ENCODE peak calls at places on chromosome 21, in eight cellular contexts. B, J, C, H, G, M, L and V are unnamed samples. For H3K9me3, the result is how much of the 10 kb centered on the place peaks cover.

GRCh38 chr21:15222711-15223110 is 157.9 kb upstream of the NRIP1 start:
- DNase-seq in B (no peak), J (no peak), C (no peak), H (no peak), G (no peak), M (no peak), L (no peak), V (no peak)

GRCh38 chr21:36059823-36060158 is 535 bp downstream of the SETD4 start:
- DNase-seq in B (no peak), J (peak), C (peak), H (no peak), G (peak), M (peak), L (peak), V (no peak)

GRCh38 chr21:26405735-26406361 is 167.2 kb downstream of the CYYR1 start:
- DNase-seq in B (no peak), J (no peak), C (no peak), H (peak), G (no peak), M (no peak), L (no peak), V (no peak)

GRCh38 chr21:42654913-42655796 is 1.7 kb downstream of the PDE9A start:
- DNase-seq in B (no peak), J (no peak), C (no peak), H (no peak), G (no peak), M (no peak), L (peak), V (no peak)

GRCh38 chr21:38282921-38283320 is 26.1 kb downstream of the KCNJ15 start:
- DNase-seq in B (no peak), J (no peak), C (no peak), H (peak), G (no peak), M (no peak), L (no peak), V (no peak)

GRCh38 chr21:39381009-39381408 is 32.1 kb upstream of the HMGN1 start:
- DNase-seq in B (no peak), J (peak), C (no peak), H (no peak), G (no peak), M (no peak), L (no peak), V (no peak)

GRCh38 chr21:32597205-32597604 is 11.9 kb upstream of the TCP10L start:
- DNase-seq in B (no peak), J (no peak), C (no peak), H (peak), G (no peak), M (no peak), L (no peak), V (no peak)

GRCh38 chr21:16124397-16125130 is 394.8 kb downstream of the USP25 start:
- DNase-seq in B (peak), J (no peak), C (no peak), H (peak), G (no peak), M (no peak), L (no peak), V (no peak)

GRCh38 chr21:19507682-19508260 is 1104.2 kb upstream of the TMPRSS15 start:
- DNase-seq in B (no peak), J (no peak), C (no peak), H (no peak), G (no peak), M (no peak), L (no peak), V (no peak)

GRCh38 chr21:42513985-42514882 is 582 bp downstream of the SLC37A1 start:
- DNase-seq in B (no peak), J (peak), C (peak), H (no peak), G (no peak), M (peak), L (peak), V (no peak)

GRCh38 chr21:34526618-34527290 is 14.7 kb upstream of the KCNE1 start:
- DNase-seq in B (peak), J (peak), C (no peak), H (peak), G (no peak), M (peak), L (peak), V (peak)

GRCh38 chr21:36860736-36861594 is 105.5 kb downstream of the HLCS start:
- DNase-seq in B (no peak), J (no peak), C (no peak), H (peak), G (no peak), M (no peak), L (no peak), V (no peak)

GRCh38 chr21:24093032-24093431 is 1514.2 kb downstream of the MRPL39 start:
- DNase-seq in B (no peak), J (no peak), C (no peak), H (no peak), G (no peak), M (no peak), L (no peak), V (no peak)

GRCh38 chr21:37636152-37636860 is 269.7 kb downstream of the DYRK1A start:
- DNase-seq in B (no peak), J (no peak), C (no peak), H (peak), G (no peak), M (no peak), L (no peak), V (peak)

GRCh38 chr21:38386967-38387366 is 111.3 kb downstream of the ERG start:
- DNase-seq in B (no peak), J (no peak), C (no peak), H (no peak), G (no peak), M (no peak), L (no peak), V (peak)

GRCh38 chr21:36835383-36835795 is 131.1 kb downstream of the HLCS start:
- DNase-seq in B (no peak), J (no peak), C (no peak), H (no peak), G (no peak), M (no peak), L (peak), V (no peak)

GRCh38 chr21:43775795-43776430 is at the start of gene CSTB:
- DNase-seq in B (peak), J (peak), C (peak), H (peak), G (no peak), M (peak), L (peak), V (peak)
- TF ChIP-seq POLR2A in B (peak), J (no peak), C (peak), H (peak), G (peak), M (peak), L (peak), V (peak)

DNA sequence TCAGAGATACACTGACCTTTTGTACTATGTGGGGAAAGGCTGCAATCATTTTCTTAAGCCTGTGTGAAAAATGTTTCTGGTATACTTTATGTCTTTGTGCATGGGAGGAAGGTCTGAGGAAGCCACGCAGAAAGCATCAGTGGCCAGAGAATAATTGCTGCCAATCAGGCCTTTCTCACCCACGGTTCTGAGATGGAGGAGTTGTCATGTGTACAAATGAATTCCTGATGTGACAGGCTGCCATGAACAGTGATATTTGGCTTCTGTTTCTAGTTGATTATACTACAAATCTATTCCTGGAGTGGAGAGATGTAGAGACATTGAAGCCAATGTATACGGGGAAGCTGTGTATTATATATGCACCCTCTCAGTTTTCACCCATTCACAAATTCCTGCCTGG is 142.6 kb downstream of the GRIK1 start:
- DNase-seq in B (no peak), J (no peak), C (no peak), H (no peak), G (no peak), M (no peak), L (no peak), V (no peak)
- H3K27ac ChIP-seq in B (no peak), J (no peak), C (no peak), H (no peak), G (no peak), M (no peak), L (no peak), V (no peak)

DNA sequence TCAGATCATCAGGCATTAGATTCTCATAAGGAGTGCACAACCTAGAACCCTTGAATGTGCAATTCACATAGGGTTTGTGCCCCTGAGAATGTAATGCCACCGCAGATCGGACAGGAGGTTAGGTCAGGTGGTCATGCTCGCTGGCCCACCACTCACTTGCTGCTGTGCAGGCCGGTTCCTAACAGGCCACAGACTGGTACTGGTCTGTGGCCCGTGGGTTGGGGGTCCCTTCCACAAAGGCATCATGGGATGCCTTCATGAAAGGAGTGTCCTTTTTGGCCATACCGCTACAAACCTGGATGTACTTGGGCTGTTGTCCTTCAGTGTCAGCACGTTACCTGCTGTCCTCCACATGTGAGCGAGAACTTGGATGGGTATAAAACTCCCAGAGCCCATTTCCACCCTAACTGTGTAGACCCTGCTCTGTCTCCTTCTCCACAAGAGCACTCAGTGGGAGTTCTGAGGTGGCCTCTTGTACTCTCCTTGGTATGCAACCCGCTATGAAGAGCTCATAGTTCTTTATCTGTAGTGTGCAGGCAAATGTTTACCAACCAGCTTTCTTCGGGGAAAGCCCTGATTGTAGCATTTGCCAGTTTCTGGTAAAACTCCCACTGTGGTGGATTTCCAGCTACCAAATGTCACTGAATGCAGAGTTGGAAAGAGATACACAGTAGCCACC is 41.7 kb upstream of the SLC19A1 start:
- DNase-seq in B (no peak), J (no peak), C (no peak), H (no peak), G (no peak), M (no peak), L (peak), V (no peak)
- H3K9me3 ChIP-seq in B (under half), J (under half), C (under half), H (under half), G (under half), M (under half), L (under half), V (under half)

DNA sequence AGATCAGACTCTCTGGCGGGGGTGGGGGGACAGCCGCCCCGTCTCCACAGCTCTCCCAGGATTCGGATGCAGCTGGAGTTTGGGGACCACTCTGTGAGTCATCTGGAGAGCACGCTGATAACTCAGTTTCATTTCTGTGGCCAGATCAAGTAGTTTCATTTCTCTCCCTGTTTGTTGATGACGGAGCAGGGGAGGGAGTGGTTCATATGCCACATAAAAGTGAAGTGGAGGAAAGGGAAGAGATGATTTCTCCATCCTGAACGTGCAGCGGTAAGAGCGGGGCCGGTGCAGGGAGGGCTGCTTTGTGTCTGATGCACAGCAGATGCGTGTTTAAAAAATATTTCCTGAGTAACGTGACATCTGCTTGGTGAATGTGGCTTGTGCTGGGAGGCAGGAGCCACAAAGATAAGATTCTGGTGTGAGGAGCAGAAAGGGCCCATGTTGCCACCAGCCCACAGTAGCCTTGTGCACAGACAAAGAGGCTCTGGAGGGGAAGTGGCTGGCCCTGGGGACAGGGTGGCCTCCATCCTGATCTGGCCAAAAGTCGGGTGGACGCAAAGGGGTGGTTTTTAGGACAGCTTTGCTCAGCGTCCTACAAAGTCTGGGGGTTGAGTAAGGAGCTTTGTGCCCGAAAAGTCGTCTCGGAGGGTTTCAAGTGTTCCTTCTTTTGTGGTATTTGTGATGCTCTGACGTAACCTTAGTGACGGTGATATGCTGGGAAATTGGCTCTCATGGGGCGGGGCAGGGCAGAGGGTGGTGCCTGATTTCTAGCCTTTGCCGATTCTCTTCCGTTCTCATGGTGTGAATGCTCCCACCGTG is at the start of gene MX2:
- DNase-seq in B (peak), J (peak), C (peak), H (peak), G (peak), M (peak), L (peak), V (peak)
- TF ChIP-seq POLR2A in B (peak), J (no peak), C (no peak), H (no peak), G (peak), M (no peak), L (peak), V (peak)

DNA sequence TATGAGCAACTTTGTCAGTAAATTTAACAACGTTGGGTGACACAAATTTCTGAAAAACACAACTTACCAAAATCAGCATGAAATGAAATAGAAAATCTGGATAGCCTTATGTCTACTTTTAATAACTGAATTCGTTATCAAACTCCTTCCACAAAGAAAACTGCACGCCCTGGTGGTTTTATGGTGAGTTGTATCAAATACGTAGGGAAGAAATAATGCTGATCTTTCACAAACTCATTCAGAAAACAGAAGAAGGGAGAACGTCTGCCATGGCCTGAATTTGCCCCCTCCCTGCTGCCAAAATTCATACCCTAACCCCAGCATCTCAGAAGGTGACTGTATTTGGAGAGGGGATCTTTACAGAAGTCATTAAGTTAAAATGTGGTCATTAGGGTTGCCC is 50.0 kb upstream of the COL18A1 start:
- DNase-seq in B (no peak), J (no peak), C (no peak), H (no peak), G (no peak), M (no peak), L (no peak), V (no peak)
- H3K27ac ChIP-seq in B (no peak), J (no peak), C (no peak), H (no peak), G (no peak), M (no peak), L (no peak), V (no peak)

GRCh38 chr21:30434033-30434631 is 4.1 kb downstream of the KRTAP13-4 start:
- DNase-seq in B (no peak), J (peak), C (no peak), H (no peak), G (no peak), M (no peak), L (peak), V (no peak)

GRCh38 chr21:30439975-30440374 is at the start of gene KRTAP15-1:
- DNase-seq in B (no peak), J (no peak), C (no peak), H (no peak), G (no peak), M (no peak), L (no peak), V (no peak)

GRCh38 chr21:30436986-30437385 is 3.1 kb upstream of the KRTAP15-1 start:
- DNase-seq in B (no peak), J (no peak), C (no peak), H (no peak), G (no peak), M (no peak), L (no peak), V (no peak)
- H3K9me3 ChIP-seq in B (under half), J (under half), C (under half), H (under half), G (under half), M (under half), L (under half), V (under half)

GRCh38 chr21:27462786-27463185 is 495.9 kb upstream of the ADAMTS5 start:
- DNase-seq in B (no peak), J (no peak), C (no peak), H (no peak), G (no peak), M (no peak), L (no peak), V (no peak)

GRCh38 chr21:27466175-27466574 is 499.3 kb upstream of the ADAMTS5 start:
- DNase-seq in B (no peak), J (no peak), C (no peak), H (no peak), G (no peak), M (no peak), L (no peak), V (no peak)

DNA sequence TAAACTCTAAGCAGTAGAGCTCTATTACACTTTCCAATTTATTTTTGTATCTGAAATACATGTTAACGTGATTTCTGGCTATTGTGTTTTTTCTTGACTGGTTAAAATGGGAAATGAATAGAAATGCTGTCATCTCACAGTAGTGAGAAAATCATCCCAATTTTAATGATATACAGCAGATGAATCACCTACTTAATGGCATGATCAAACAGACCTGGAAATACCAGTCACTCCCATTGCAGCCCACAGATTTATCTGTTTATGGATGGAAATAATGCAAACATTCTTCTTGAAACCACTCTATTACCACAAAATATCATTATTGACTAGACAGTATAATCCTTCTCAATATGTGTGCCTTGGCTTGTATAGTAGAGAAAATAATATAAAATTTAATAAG is 497.8 kb upstream of the ADAMTS5 start:
- DNase-seq in B (no peak), J (no peak), C (no peak), H (no peak), G (no peak), M (no peak), L (no peak), V (no peak)
- TF ChIP-seq POLR2A in B (no peak), J (no peak), C (no peak), H (no peak), G (no peak), M (no peak), L (no peak), V (no peak)

GRCh38 chr21:43985690-43986251 is 26.3 kb upstream of the TRAPPC10 start:
- DNase-seq in B (no peak), J (no peak), C (no peak), H (no peak), G (no peak), M (no peak), L (no peak), V (no peak)

GRCh38 chr21:43988016-43988415 is 24.1 kb upstream of the TRAPPC10 start:
- DNase-seq in B (no peak), J (no peak), C (no peak), H (no peak), G (no peak), M (no peak), L (no peak), V (no peak)

GRCh38 chr21:43986544-43987451 is 25.3 kb upstream of the TRAPPC10 start:
- DNase-seq in B (no peak), J (no peak), C (no peak), H (no peak), G (no peak), M (no peak), L (no peak), V (no peak)

GRCh38 chr21:43988506-43989230 is 23.4 kb upstream of the TRAPPC10 start:
- DNase-seq in B (no peak), J (no peak), C (no peak), H (no peak), G (no peak), M (no peak), L (no peak), V (no peak)

DNA sequence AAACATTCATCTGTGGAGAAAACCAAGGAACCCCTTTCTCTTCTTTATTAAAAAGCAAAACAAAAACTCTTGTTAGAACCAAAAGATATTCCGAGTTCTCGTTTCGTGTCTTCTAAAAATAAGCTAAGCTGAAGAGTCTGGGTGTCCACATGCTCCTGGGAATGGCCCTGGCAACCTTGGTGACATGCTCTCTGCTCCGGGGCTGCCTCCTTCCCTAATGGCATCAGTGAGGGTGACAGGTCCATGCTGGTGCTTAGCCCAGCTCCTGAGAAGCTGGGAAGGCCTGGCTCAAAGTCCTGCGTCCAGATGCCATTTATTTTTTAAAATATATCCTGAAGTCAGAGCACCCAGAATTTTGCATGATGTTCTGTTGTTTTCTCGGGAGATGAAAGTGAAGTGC is 24.6 kb upstream of the TRAPPC10 start:
- DNase-seq in B (no peak), J (no peak), C (no peak), H (no peak), G (no peak), M (no peak), L (no peak), V (no peak)
- H3K27ac ChIP-seq in B (no peak), J (peak), C (no peak), H (no peak), G (no peak), M (no peak), L (no peak), V (no peak)